ENCODE peak calls at places on chromosomes 11 and 22, in six cellular contexts. X is NCI-H748 treated with DMSO at 0.1 percent for 48 hours, Y is activated T-cell treated with anti-CD3 and anti-CD28 coated beads for 1 hour, G is nucleus accumbens, I is neuronal stem cell, M is caudate nucleus. O is an unnamed sample.

GRCh38 chr22:24996420-24996952 is 44.0 kb downstream of the KIAA1671 start:
- DNase-seq in M (no peak), X (peak), G (no peak), Y (no peak), I (peak), O (no peak)

GRCh38 chr22:29308791-29309262 is 2.4 kb downstream of the GAS2L1 start:
- DNase-seq in I (no peak), G (no peak), Y (no peak), M (no peak), X (no peak), O (no peak)

GRCh38 chr22:47328550-47329243 is 566.2 kb downstream of the TBC1D22A start:
- DNase-seq in M (no peak), Y (no peak), G (no peak), I (no peak), X (no peak), O (no peak)

GRCh38 chr22:33354928-33355327 is 296.7 kb upstream of the SYN3 start:
- DNase-seq in Y (no peak), M (no peak), X (no peak), I (no peak), G (no peak), O (no peak)

GRCh38 chr11:133081020-133081419 is 451.3 kb downstream of the OPCML start:
- DNase-seq in I (no peak), X (no peak), M (no peak), Y (no peak), G (no peak), O (no peak)

GRCh38 chr22:43007519-43008102 is 7.3 kb downstream of the PACSIN2 start:
- DNase-seq in I (no peak), Y (no peak), M (no peak), X (no peak), G (no peak), O (no peak)

GRCh38 chr11:63942803-63943202 is 4.0 kb downstream of the NAA40 start:
- DNase-seq in X (no peak), G (no peak), Y (no peak), M (no peak), I (no peak), O (no peak)

GRCh38 chr11:57798905-57799559 is 37.4 kb downstream of the CTNND1 start:
- DNase-seq in G (no peak), Y (no peak), M (no peak), X (no peak), I (no peak), O (no peak)

GRCh38 chr11:26878959-26879581 is 114.8 kb upstream of the FIBIN start:
- DNase-seq in X (no peak), I (no peak), Y (no peak), G (no peak), M (no peak), O (no peak)

O was measured in CD4-positive, alpha-beta T cell.